ENCODE peak calls at places on chromosomes 16 and 17, in seven cellular contexts. A, D, J, I, G, L and Q are unnamed samples.

GRCh38 chr17:34254146-34254545 is 939 bp upstream of the CCL2 start:
- DNase-seq in A (no peak), D (peak; percentile 31), J (no peak), I (no peak), G (no peak), L (no peak), Q (no peak)

GRCh38 chr16:89320717-89321501 is 103.4 kb downstream of the ZNF778 start:
- DNase-seq in A (peak; percentile 80), D (peak; percentile 56), J (no peak), I (no peak), G (no peak), L (no peak), Q (peak; percentile 47)

GRCh38 chr16:83878838-83879237 is 20.1 kb upstream of the MLYCD start:
- DNase-seq in A (no peak), D (peak; percentile 59), J (peak; percentile 62), I (peak; percentile 52), G (no peak), L (no peak), Q (no peak)

GRCh38 chr16:74931445-74931844 is 53.5 kb downstream of the WDR59 start:
- DNase-seq in A (no peak), D (no peak), J (no peak), I (no peak), G (peak; percentile 23), L (no peak), Q (no peak)

GRCh38 chr17:62626719-62627218 is 701 bp upstream of the MRC2 start:
- DNase-seq in A (no peak), D (peak; percentile 81), J (peak; percentile 63), I (no peak), G (no peak), L (no peak), Q (peak; percentile 71)

GRCh38 chr17:78414178-78415162 is 36.0 kb downstream of the PGS1 start:
- DNase-seq in A (no peak), D (no peak), J (no peak), I (no peak), G (no peak), L (no peak), Q (no peak)

GRCh38 chr17:49850772-49851386 is 3.0 kb upstream of the TAC4 start:
- DNase-seq in A (no peak), D (no peak), J (no peak), I (no peak), G (no peak), L (peak; percentile 60), Q (peak; percentile 47)

GRCh38 chr16:49148410-49148809 is 133.2 kb downstream of the CBLN1 start:
- DNase-seq in A (no peak), D (no peak), J (no peak), I (no peak), G (no peak), L (no peak), Q (no peak)

GRCh38 chr17:79784353-79785016 is 6.5 kb downstream of the CBX2 start:
- DNase-seq in A (no peak), D (no peak), J (no peak), I (no peak), G (no peak), L (no peak), Q (no peak)

GRCh38 chr17:75459590-75460267 is 3.3 kb downstream of the TMEM94 start:
- DNase-seq in A (peak; percentile 63), D (no peak), J (no peak), I (no peak), G (no peak), L (no peak), Q (no peak)
- TF ChIP-seq POLR2A in A (peak; percentile 31), D (no peak), J (no peak), I (no peak), G (no peak), L (no peak), Q (no peak)

GRCh38 chr16:81456523-81457325 is 12.1 kb downstream of the CMIP start:
- DNase-seq in A (peak; percentile 77), D (no peak), J (no peak), I (no peak), G (no peak), L (no peak), Q (no peak)
- TF ChIP-seq POLR2A in A (no peak), D (no peak), J (no peak), I (no peak), G (no peak), L (no peak), Q (no peak)

GRCh38 chr17:40091691-40092397 is 8.5 kb downstream of the NR1D1 start:
- DNase-seq in A (no peak), D (no peak), J (no peak), I (no peak), G (no peak), L (no peak), Q (no peak)
- TF ChIP-seq POLR2A in A (no peak), D (no peak), J (no peak), I (no peak), G (no peak), L (no peak), Q (no peak)

GRCh38 chr17:65122836-65123756 is 14.1 kb upstream of the RGS9 start:
- DNase-seq in A (peak; percentile 87), D (peak; percentile 94), J (peak; percentile 70), I (peak; percentile 91), G (peak; percentile 96), L (peak; percentile 86), Q (peak; percentile 89)
- TF ChIP-seq POLR2A in A (peak; percentile 71), D (peak; percentile 86), J (no peak), I (peak; percentile 10), G (no peak), L (peak; percentile 91), Q (peak; percentile 49)

GRCh38 chr16:31477220-31478216 is 5.4 kb upstream of the SLC5A2 start:
- DNase-seq in A (peak; percentile 92), D (peak; percentile 21), J (no peak), I (no peak), G (no peak), L (peak; percentile 86), Q (no peak)
- TF ChIP-seq POLR2A in A (peak; percentile 64), D (no peak), J (no peak), I (no peak), G (no peak), L (no peak), Q (no peak)

DNA sequence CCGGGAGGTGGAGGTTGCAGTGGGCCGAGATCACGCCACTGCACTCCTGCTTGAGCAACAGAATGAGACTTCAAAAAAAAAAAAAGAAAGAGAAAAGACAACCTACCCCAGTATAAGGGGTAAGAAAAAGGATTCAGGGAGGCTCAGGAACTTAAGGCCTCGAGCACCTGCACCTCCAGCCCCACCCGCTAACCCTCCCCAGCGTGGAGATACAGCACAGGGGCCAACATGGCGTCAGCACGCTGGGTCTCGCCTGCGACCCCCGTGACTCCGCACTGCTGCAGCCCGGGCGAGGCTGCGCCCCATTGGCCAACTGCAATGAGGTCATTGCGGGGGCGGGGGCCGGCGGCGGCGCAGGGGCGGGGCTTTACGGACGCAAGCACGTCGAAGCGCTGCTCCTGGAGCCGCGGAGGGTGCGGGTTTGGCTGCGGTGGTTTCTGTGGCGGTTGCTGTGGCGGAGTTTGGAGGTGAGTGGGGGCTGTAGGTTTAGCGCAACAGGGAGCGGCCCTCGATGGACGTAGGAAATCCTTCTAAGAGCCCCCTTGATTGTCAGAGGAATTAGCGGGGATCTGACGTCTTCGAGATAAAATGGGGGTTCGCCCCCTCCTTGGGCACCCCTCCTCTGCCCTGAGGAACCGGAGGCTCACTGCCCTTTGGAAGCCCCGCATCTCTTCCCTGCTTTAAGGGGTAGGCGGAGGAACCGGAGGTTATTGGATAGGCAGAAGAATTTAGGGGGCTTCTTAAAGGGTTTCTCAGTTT is at the start of gene ATP6V0A1:
- DNase-seq in A (peak; percentile 97), D (peak; percentile 94), J (peak; percentile 90), I (peak; percentile 75), G (peak; percentile 99), L (peak; percentile 96), Q (peak; percentile 81)
- TF ChIP-seq POLR2A in A (peak; percentile 88), D (peak; percentile 80), J (peak; percentile 44), I (peak; percentile 79), G (no peak), L (peak; percentile 68), Q (peak; percentile 91)

DNA sequence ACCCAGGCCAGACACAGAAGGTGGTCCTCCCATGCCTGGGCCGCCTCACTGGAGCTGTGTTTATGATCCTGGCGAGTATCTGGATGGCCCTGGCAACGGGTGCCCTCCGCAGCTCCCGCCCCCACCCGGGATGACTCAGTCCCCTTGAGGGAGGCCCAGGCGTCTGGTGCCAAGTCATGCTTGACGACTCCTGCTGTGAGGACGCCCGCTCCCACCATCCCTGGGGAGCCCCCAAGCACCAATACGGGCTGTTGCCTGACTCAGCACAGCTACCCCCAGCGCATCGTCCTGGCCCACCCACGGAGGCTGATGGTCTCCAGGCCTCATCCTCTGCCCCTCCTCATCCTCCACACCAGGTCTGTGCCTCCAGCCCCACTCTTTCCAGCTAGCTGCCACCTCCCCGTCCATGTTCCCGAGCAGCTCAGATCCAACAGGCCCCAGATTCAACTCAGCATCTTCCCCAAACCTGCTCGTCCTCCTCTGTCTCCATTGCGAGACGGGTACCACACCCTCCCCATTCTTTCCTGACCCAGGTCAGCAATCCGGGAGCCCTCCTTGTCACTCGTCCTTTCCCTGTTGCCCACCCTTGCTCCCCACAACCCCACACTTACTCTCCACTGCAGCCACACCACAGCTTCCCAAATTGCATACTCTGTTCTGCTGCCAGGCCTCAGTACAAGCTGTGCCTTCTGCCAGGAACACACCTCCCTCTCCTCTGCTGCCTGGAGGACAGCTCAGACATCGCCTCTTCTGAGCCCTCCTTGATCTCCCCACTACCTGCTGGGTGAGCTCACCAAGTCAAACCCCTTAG is 2.6 kb downstream of the CAMKK1 start:
- DNase-seq in A (peak; percentile 69), D (peak; percentile 90), J (peak; percentile 36), I (peak; percentile 52), G (peak; percentile 96), L (no peak), Q (peak; percentile 97)
- TF ChIP-seq POLR2A in A (no peak), D (no peak), J (no peak), I (no peak), G (no peak), L (no peak), Q (no peak)